ENCODE peak calls at places on chromosomes 13 and 19, in seven cellular contexts. B, C, Y, K, L, N and E are unnamed samples.

GRCh38 chr13:26749285-26749684 is 11.3 kb downstream of the GPR12 start:
- DNase-seq in N (no peak), K (peak), L (no peak), C (no peak), Y (no peak), B (no peak), E (no peak)

GRCh38 chr13:41945926-41946325 is 15.0 kb downstream of the VWA8 start:
- DNase-seq in K (no peak), B (no peak), L (no peak), N (no peak), C (no peak), Y (no peak), E (no peak)

GRCh38 chr13:109096101-109096500 is 466.7 kb downstream of the MYO16 start:
- DNase-seq in N (no peak), K (no peak), B (no peak), C (no peak), L (no peak), Y (no peak), E (no peak)

GRCh38 chr13:37681295-37682032 is 82.9 kb upstream of the POSTN start:
- DNase-seq in L (peak), B (peak), K (no peak), N (no peak), C (no peak), Y (peak), E (no peak)

GRCh38 chr19:17205237-17206140 is 9.7 kb upstream of the USE1 start:
- DNase-seq in Y (no peak), K (peak), L (peak), N (peak), C (peak), B (peak), E (no peak)

GRCh38 chr19:50842130-50842529 is 8.8 kb upstream of the KLK15 start:
- DNase-seq in K (no peak), L (no peak), C (no peak), N (no peak), Y (no peak), B (no peak), E (no peak)

GRCh38 chr19:2693492-2693891 is 9.0 kb downstream of the GNG7 start:
- DNase-seq in N (no peak), B (no peak), C (no peak), Y (no peak), K (no peak), L (no peak), E (no peak)

GRCh38 chr13:36520111-36520510 is 87.8 kb downstream of the CCNA1 start:
- DNase-seq in L (no peak), B (no peak), Y (peak), K (no peak), C (no peak), N (no peak), E (no peak)

GRCh38 chr19:32269831-32270230 is 75.6 kb upstream of the ZNF507 start:
- DNase-seq in L (no peak), K (no peak), Y (no peak), C (no peak), N (no peak), B (no peak), E (peak)

GRCh38 chr13:45196622-45197021 is 4.2 kb downstream of the KCTD4 start:
- DNase-seq in C (no peak), K (no peak), Y (peak), B (peak), N (no peak), L (peak), E (no peak)

GRCh38 chr13:63737418-63737817 is 2321.8 kb upstream of the PCDH20 start:
- DNase-seq in C (no peak), Y (no peak), N (no peak), K (no peak), B (no peak), L (no peak), E (no peak)

GRCh38 chr13:87684850-87685735 is 13.9 kb downstream of the SLITRK5 start:
- DNase-seq in N (peak), C (no peak), Y (peak), K (no peak), B (no peak), L (no peak), E (no peak)

GRCh38 chr19:58575183-58576041 is 2.3 kb upstream of the MZF1 start:
- DNase-seq in C (peak), K (peak), L (peak), N (peak), Y (peak), B (peak), E (peak)

GRCh38 chr13:74485757-74486156 is 351.6 kb upstream of the KLF12 start:
- DNase-seq in N (no peak), L (no peak), B (no peak), K (no peak), C (no peak), Y (no peak), E (no peak)

GRCh38 chr13:74661851-74662250 is 527.6 kb upstream of the KLF12 start:
- DNase-seq in Y (no peak), K (no peak), N (no peak), C (no peak), B (no peak), L (no peak), E (no peak)

GRCh38 chr13:23140492-23140891 is 40.3 kb upstream of the SGCG start:
- DNase-seq in L (no peak), K (no peak), N (peak), B (peak), Y (no peak), C (no peak), E (no peak)

GRCh38 chr13:50685491-50685890 is 158.0 kb downstream of the DLEU7 start:
- DNase-seq in L (peak), N (no peak), C (peak), Y (peak), K (no peak), B (no peak), E (no peak)

GRCh38 chr19:52567921-52568320 is 2.2 kb upstream of the ZNF701 start:
- DNase-seq in C (no peak), L (no peak), B (no peak), K (no peak), Y (no peak), N (no peak), E (no peak)

GRCh38 chr13:48864100-48864499 is 111.6 kb upstream of the FNDC3A start:
- DNase-seq in K (no peak), B (no peak), C (no peak), Y (no peak), L (no peak), N (no peak), E (no peak)

GRCh38 chr13:106616729-106617128 is 48.8 kb upstream of the ARGLU1 start:
- DNase-seq in N (no peak), C (no peak), Y (no peak), L (no peak), B (no peak), K (no peak), E (no peak)

GRCh38 chr13:63455938-63456337 is 2040.3 kb upstream of the PCDH20 start:
- DNase-seq in K (no peak), B (no peak), N (no peak), C (no peak), L (peak), Y (no peak), E (no peak)

GRCh38 chr13:53206455-53206854 is 177.8 kb downstream of the OLFM4 start:
- DNase-seq in B (no peak), N (peak), Y (no peak), L (no peak), C (no peak), K (no peak), E (no peak)

GRCh38 chr19:49746206-49746958 is 16.7 kb downstream of the TSKS start:
- DNase-seq in C (no peak), K (peak), B (no peak), L (peak), Y (peak), N (peak), E (no peak)

GRCh38 chr13:37429976-37430375 is 168.6 kb downstream of the POSTN start:
- DNase-seq in N (no peak), L (peak), B (peak), Y (peak), K (no peak), C (no peak), E (no peak)

DNA sequence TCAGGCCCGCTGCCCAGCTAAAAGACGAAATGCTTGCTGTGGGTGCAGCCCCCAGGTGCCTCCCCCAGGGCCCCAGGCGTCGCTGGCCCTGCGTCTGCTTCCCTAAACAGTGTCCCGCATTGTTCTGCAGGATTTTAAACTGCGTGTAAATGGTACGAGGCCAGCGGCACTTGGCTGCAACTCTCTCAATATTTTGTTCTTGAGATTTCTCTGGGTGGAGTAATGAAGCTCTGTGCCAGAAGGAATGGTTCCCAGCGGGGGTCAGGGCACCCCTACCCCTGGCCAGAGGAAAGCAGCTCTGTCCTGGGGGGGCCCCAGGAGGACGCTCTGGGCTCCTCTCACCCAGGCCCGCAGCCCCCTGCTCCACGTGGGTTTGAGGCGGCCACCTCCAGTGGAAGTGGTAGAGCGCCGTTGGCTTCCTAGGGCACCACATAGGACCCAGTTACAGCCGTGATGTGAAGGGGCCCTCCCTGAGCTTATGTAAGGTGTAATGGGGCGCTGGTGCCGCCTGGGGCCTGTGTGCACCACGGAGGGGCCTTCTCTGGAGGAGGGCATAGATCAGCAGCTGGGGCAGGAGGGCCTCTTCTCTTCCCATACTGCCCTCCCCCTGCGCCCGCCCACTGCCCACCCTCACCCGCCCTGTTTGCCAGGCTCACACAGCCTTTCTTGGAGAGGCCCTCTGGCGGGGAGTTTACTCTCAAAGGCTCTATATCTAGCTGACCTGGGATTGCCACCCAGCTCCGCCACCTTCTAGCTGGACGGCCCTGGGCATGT is 19.8 kb downstream of the PAK4 start:
- DNase-seq in C (no peak), L (no peak), N (no peak), Y (no peak), B (no peak), K (no peak), E (peak)
- TF ChIP-seq CTCF in C (no peak), L (no peak), N (no peak), Y (no peak), B (no peak), K (no peak), E (no peak)

DNA sequence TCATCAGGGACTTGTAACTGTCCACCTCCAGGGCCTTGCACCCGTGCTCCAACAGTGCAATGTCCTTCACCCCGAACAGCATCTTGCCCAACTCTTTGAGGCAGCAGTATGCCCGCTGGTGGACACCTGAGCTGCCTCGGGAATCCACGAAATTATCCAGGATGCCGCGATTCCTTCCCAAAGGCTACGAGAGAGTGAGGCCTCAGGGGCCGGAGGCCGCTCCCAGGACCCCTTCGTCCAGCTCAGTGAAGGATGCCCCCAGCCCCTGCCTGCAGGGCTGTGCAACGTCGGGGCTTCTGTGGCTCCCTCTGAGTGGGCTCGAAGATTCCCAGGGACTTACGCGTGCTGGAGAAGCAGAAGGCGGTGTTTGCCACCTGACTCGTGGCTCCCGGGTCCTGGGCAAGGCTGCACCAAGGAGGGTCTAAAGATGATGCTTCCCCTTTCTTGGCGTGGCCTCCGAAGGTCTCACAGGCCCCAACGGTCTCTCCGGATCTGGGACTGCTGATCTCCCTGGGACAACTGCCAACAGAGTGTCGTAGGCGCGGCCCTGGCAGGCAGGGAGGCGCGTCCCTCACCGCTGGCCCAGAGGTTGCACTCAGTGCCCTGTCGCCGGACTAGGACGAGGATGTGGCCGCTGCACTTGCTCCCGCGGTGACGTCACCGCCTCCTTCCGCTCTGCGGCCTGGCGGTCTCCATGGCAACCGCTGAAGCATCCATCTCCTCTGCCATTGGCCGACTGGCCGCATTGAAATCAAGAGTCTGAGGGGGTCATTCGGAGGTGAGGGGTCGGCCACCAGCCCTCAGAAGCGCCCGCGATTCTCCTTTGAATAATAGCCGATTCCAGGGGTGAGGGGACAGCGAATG is at the start of gene PNMA8C:
- DNase-seq in L (peak), Y (peak), N (peak), B (peak), K (peak), C (peak), E (peak)
- H3K4me3 ChIP-seq in L (no peak), Y (no peak), N (no peak), B (peak), K (no peak), C (no peak), E (no peak)

DNA sequence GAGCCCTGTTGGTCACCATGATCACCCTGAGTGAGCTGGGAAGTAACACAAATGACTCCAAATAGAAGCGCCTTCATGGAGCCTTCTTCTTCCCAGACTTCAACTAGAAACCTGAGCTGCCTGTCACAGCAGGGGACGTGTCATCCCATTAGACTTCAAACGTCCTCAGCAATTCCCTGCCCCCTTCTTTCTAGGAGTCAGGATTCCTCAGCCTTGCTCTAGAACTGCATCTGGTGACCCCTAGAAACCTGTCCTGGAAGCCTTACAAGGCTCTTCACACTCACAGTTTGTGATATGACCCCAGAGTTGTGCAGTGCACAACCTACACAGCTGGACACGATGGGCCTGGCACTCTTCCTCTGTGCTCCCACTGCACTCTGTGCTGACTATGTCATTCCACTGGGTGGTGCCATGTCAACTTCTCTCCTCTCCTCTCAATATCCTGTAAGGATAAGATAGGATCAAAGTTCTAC is 23.6 kb upstream of the TTYH1 start:
- DNase-seq in Y (no peak), K (peak), B (no peak), C (no peak), L (no peak), N (peak), E (no peak)
- H3K27ac ChIP-seq in Y (no peak), K (no peak), B (no peak), C (no peak), L (no peak), N (no peak), E (no peak)

GRCh38 chr13:29505511-29505910 is 90.0 kb downstream of the SLC7A1 start:
- DNase-seq in L (no peak), B (no peak), K (no peak), N (no peak), C (no peak), Y (no peak), E (no peak)
- TF ChIP-seq CTCF in L (no peak), B (no peak), K (no peak), N (no peak), C (no peak), Y (no peak), E (no peak)